ENCODE peak calls at places on chromosomes 1 and 21, in eight cellular contexts. A is endothelial cell; I is GM03348; R is NCI-H1694 treated with DMSO at 0.1 percent for 48 hours; C is stimulated activated CD8-positive, alpha-beta memory T cell treated with anti-CD3 and anti-CD28 coated beads, Interleukin-2, amount 100 ng/mL, for 1 hour; Q is ecto neural progenitor cell; O is renal cortical epithelial cell; X is activated naive CD8-positive, alpha-beta T cell treated with anti-CD3 and anti-CD28 coated beads, Interleukin-2, amount 50 U/mL, for 24 hours. L is an unnamed sample.

GRCh38 chr21:40602105-40602504 is 244.9 kb downstream of the DSCAM start:
- DNase-seq in A (no peak), I (no peak), R (no peak), C (no peak), Q (no peak), O (no peak), X (no peak), L (no peak)

GRCh38 chr1:112957133-112957812 is 1.3 kb upstream of the SLC16A1 start:
- DNase-seq in A (no peak), I (peak), R (peak), C (peak), Q (no peak), O (peak), X (peak), L (peak)

GRCh38 chr1:211476200-211476849 is 15.6 kb downstream of the RD3 start:
- DNase-seq in A (peak), I (peak), R (peak), C (peak), Q (peak), O (peak), X (peak), L (peak)

GRCh38 chr1:22075718-22076117 is 23.2 kb downstream of the CDC42 start:
- DNase-seq in A (no peak), I (no peak), R (no peak), C (no peak), Q (no peak), O (no peak), X (no peak), L (no peak)

GRCh38 chr1:186609183-186609582 is 71.0 kb downstream of the PTGS2 start:
- DNase-seq in A (no peak), I (no peak), R (no peak), C (no peak), Q (no peak), O (no peak), X (no peak), L (no peak)

GRCh38 chr1:248691567-248692155 is 10.9 kb downstream of the OR14I1 start:
- DNase-seq in A (no peak), I (no peak), R (no peak), C (no peak), Q (no peak), O (no peak), X (no peak), L (no peak)

GRCh38 chr1:200846421-200846820 is 26.4 kb upstream of the GPR25 start:
- DNase-seq in A (no peak), I (no peak), R (no peak), C (no peak), Q (no peak), O (no peak), X (no peak), L (no peak)

GRCh38 chr1:36731226-36732037 is 248.7 kb upstream of the CSF3R start:
- DNase-seq in A (no peak), I (no peak), R (no peak), C (no peak), Q (no peak), O (no peak), X (no peak), L (no peak)

GRCh38 chr21:45363921-45364463 is 41.0 kb upstream of the COL18A1 start:
- DNase-seq in A (no peak), I (peak), R (no peak), C (no peak), Q (no peak), O (peak), X (peak), L (no peak)

GRCh38 chr21:25862596-25862995 is 127.8 kb downstream of the GABPA start:
- DNase-seq in A (no peak), I (peak), R (peak), C (no peak), Q (no peak), O (peak), X (peak), L (no peak)

L was measured in NCI-H2171.